ENCODE peak calls at places on chromosomes 13 and 19, in four cellular contexts. One of them, this sample, is unnamed.

GRCh38 chr19:10182847-10183246 is 11.9 kb downstream of the DNMT1 start:
- DNase-seq in esophagus squamous epithelium: no peak
- DNase-seq in brain microvascular endothelial cell: no peak
- DNase-seq in testis: no peak
- DNase-seq in this sample: no peak

GRCh38 chr19:49758292-49758691 is 4.8 kb downstream of the TSKS start:
- DNase-seq in esophagus squamous epithelium: no peak
- DNase-seq in brain microvascular endothelial cell: peak
- DNase-seq in testis: peak
- DNase-seq in this sample: no peak

GRCh38 chr13:39684531-39685137 is 29.2 kb downstream of the COG6 start:
- DNase-seq in esophagus squamous epithelium: no peak
- DNase-seq in brain microvascular endothelial cell: no peak
- DNase-seq in testis: no peak
- DNase-seq in this sample: no peak

GRCh38 chr19:18875726-18876125 is 20.2 kb downstream of the CERS1 start:
- DNase-seq in esophagus squamous epithelium: no peak
- DNase-seq in brain microvascular endothelial cell: no peak
- DNase-seq in testis: no peak
- DNase-seq in this sample: no peak

GRCh38 chr13:60431108-60431700 is 34.2 kb downstream of the TDRD3 start:
- DNase-seq in esophagus squamous epithelium: no peak
- DNase-seq in brain microvascular endothelial cell: peak
- DNase-seq in testis: no peak
- DNase-seq in this sample: no peak

GRCh38 chr13:19845758-19846157 is 17.7 kb downstream of the ZMYM5 start:
- DNase-seq in esophagus squamous epithelium: no peak
- DNase-seq in brain microvascular endothelial cell: peak
- DNase-seq in testis: no peak
- DNase-seq in this sample: no peak

GRCh38 chr13:33123066-33123940 is 107.1 kb downstream of the KL start:
- DNase-seq in esophagus squamous epithelium: no peak
- DNase-seq in brain microvascular endothelial cell: no peak
- DNase-seq in testis: peak
- DNase-seq in this sample: no peak

GRCh38 chr19:6736917-6737283 is 480 bp downstream of the GPR108 start:
- DNase-seq in esophagus squamous epithelium: no peak
- DNase-seq in brain microvascular endothelial cell: no peak
- DNase-seq in testis: no peak
- DNase-seq in this sample: no peak

GRCh38 chr13:99756281-99756680 is 215.3 kb downstream of the ZIC5 start:
- DNase-seq in esophagus squamous epithelium: no peak
- DNase-seq in brain microvascular endothelial cell: no peak
- DNase-seq in testis: no peak
- DNase-seq in this sample: no peak

GRCh38 chr19:31408460-31409124 is 59.4 kb upstream of the TSHZ3 start:
- DNase-seq in esophagus squamous epithelium: no peak
- DNase-seq in brain microvascular endothelial cell: peak
- DNase-seq in testis: no peak
- DNase-seq in this sample: no peak

GRCh38 chr19:17339088-17339741 is 1.9 kb downstream of the GTPBP3 start:
- DNase-seq in esophagus squamous epithelium: no peak
- DNase-seq in brain microvascular endothelial cell: no peak
- DNase-seq in testis: no peak
- DNase-seq in this sample: no peak

GRCh38 chr19:55275851-55276719 is 3.8 kb downstream of the HSPBP1 start:
- DNase-seq in esophagus squamous epithelium: no peak
- DNase-seq in brain microvascular endothelial cell: no peak
- DNase-seq in testis: no peak
- DNase-seq in this sample: no peak

GRCh38 chr13:97108535-97108910 is 113.6 kb upstream of the MBNL2 start:
- DNase-seq in esophagus squamous epithelium: no peak
- DNase-seq in brain microvascular endothelial cell: peak
- DNase-seq in testis: no peak
- DNase-seq in this sample: no peak

GRCh38 chr19:48064509-48064908 is 20.6 kb upstream of the CABP5 start:
- DNase-seq in esophagus squamous epithelium: no peak
- DNase-seq in brain microvascular endothelial cell: peak
- DNase-seq in testis: no peak
- DNase-seq in this sample: no peak

GRCh38 chr13:37138169-37138568 is 32.7 kb upstream of the CSNK1A1L start:
- DNase-seq in esophagus squamous epithelium: no peak
- DNase-seq in brain microvascular endothelial cell: peak
- DNase-seq in testis: no peak
- DNase-seq in this sample: no peak

GRCh38 chr13:52779028-52779612 is 39.5 kb upstream of the CNMD start:
- DNase-seq in esophagus squamous epithelium: no peak
- DNase-seq in brain microvascular endothelial cell: no peak
- DNase-seq in testis: no peak
- DNase-seq in this sample: no peak
- H3K27ac ChIP-seq in esophagus squamous epithelium: no peak
- H3K27ac ChIP-seq in brain microvascular endothelial cell: no peak
- H3K27ac ChIP-seq in testis: no peak
- H3K27ac ChIP-seq in this sample: peak

DNA sequence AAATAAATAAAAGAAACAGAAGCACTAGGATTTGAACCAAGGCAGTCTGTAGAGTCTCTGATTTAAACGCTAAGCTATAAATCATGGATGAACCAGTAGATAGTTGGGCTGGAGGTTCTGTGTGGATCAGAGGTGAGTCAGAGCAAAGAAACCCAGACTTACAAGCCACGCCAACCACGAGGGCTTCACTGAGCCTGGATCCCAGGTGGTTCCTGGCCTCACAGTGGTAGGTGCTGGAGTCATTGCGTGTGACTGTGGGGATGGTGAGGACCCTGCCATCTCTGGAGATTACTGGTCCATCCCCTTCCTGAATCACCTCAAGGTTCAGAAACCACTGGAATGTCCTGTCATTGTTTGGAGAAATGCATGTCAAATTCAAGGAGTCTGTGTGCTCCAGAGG is 19.3 kb upstream of the CEACAM20 start:
- DNase-seq in esophagus squamous epithelium: no peak
- DNase-seq in brain microvascular endothelial cell: peak
- DNase-seq in testis: no peak
- DNase-seq in this sample: no peak
- H3K27ac ChIP-seq in esophagus squamous epithelium: no peak
- H3K27ac ChIP-seq in brain microvascular endothelial cell: no peak
- H3K27ac ChIP-seq in testis: no peak
- H3K27ac ChIP-seq in this sample: no peak

GRCh38 chr13:43815204-43815603 is 28.4 kb upstream of the ENOX1 start:
- DNase-seq in esophagus squamous epithelium: no peak
- DNase-seq in brain microvascular endothelial cell: peak
- DNase-seq in testis: peak
- DNase-seq in this sample: no peak
- H3K27ac ChIP-seq in esophagus squamous epithelium: no peak
- H3K27ac ChIP-seq in brain microvascular endothelial cell: peak
- H3K27ac ChIP-seq in testis: no peak
- H3K27ac ChIP-seq in this sample: peak

GRCh38 chr13:110398564-110399507 is 91.8 kb downstream of the COL4A2 start:
- DNase-seq in esophagus squamous epithelium: no peak
- DNase-seq in brain microvascular endothelial cell: no peak
- DNase-seq in testis: no peak
- DNase-seq in this sample: no peak

GRCh38 chr13:110402301-110403069 is 95.4 kb downstream of the COL4A2 start:
- DNase-seq in esophagus squamous epithelium: no peak
- DNase-seq in brain microvascular endothelial cell: no peak
- DNase-seq in testis: no peak
- DNase-seq in this sample: no peak

GRCh38 chr13:110400786-110401533 is 93.9 kb downstream of the COL4A2 start:
- DNase-seq in esophagus squamous epithelium: no peak
- DNase-seq in brain microvascular endothelial cell: no peak
- DNase-seq in testis: no peak
- DNase-seq in this sample: no peak

GRCh38 chr13:110397445-110397844 is 90.4 kb downstream of the COL4A2 start:
- DNase-seq in esophagus squamous epithelium: no peak
- DNase-seq in brain microvascular endothelial cell: no peak
- DNase-seq in testis: no peak
- DNase-seq in this sample: peak

DNA sequence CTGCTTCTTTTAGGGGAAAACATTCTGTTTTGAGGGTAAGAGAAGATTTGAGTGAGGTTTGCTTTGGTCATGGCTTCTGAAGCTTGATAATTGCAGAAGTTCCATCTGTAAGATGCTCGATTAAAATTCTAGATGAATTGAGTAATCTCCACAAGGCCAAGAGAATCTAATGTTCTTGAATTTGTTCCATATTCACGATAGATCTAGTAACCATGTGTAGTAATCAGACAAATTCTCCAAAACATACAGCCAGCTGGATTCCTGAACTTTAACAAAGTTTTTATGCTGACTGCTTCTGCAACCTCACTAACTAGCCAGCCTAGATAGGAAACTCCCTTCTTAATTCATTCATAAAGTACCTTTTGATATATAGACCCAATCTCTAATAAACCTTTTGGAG is 92.7 kb downstream of the COL4A2 start:
- DNase-seq in esophagus squamous epithelium: no peak
- DNase-seq in brain microvascular endothelial cell: no peak
- DNase-seq in testis: no peak
- DNase-seq in this sample: no peak
- H3K27ac ChIP-seq in esophagus squamous epithelium: peak
- H3K27ac ChIP-seq in brain microvascular endothelial cell: peak
- H3K27ac ChIP-seq in testis: peak
- H3K27ac ChIP-seq in this sample: no peak

GRCh38 chr19:39125554-39126311 is at the start of gene PAK4:
- DNase-seq in esophagus squamous epithelium: peak
- DNase-seq in brain microvascular endothelial cell: peak
- DNase-seq in testis: peak
- DNase-seq in this sample: peak

GRCh38 chr19:39126312-39126561 is 651 bp downstream of the PAK4 start:
- DNase-seq in esophagus squamous epithelium: no peak
- DNase-seq in brain microvascular endothelial cell: no peak
- DNase-seq in testis: no peak
- DNase-seq in this sample: no peak

GRCh38 chr19:39127812-39128510 is 2.4 kb downstream of the PAK4 start:
- DNase-seq in esophagus squamous epithelium: no peak
- DNase-seq in brain microvascular endothelial cell: no peak
- DNase-seq in testis: no peak
- DNase-seq in this sample: no peak

GRCh38 chr19:39125199-39125553 is 410 bp upstream of the PAK4 start:
- DNase-seq in esophagus squamous epithelium: no peak
- DNase-seq in brain microvascular endothelial cell: no peak
- DNase-seq in testis: no peak
- DNase-seq in this sample: no peak

DNA sequence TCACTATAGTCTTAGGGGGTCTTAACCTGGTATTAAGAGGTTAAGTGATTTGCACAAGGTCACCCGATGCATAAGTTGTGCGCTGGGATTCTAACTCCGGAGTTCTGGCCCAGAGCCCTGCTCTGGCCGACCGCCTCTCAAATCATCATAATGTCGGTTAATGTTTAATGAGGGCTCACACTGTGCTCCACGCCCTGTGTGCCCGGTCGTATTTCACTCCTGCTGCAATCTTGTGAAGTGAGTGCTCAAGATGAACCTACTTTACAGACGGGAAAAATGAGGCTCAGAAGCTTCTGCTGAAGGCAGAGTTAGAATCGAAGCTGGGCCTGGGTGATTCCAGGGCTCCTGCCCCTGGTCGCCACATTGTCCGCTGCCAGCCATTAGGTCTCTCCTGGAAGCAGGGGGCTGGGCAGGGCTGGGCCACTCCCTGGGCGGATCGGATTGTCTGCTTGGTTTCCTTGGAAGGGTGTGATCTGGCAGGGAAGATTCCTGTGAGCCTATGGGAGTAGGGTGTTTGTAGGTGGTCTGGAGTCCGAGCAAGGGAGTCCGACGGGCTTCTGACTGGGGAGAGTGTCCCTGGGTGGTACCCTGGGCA is 1.1 kb downstream of the PAK4 start:
- DNase-seq in esophagus squamous epithelium: no peak
- DNase-seq in brain microvascular endothelial cell: no peak
- DNase-seq in testis: peak
- DNase-seq in this sample: no peak
- H3K27ac ChIP-seq in esophagus squamous epithelium: peak
- H3K27ac ChIP-seq in brain microvascular endothelial cell: no peak
- H3K27ac ChIP-seq in testis: peak
- H3K27ac ChIP-seq in this sample: peak

GRCh38 chr19:13027557-13027956 is 32.3 kb downstream of the NFIX start:
- DNase-seq in esophagus squamous epithelium: no peak
- DNase-seq in brain microvascular endothelial cell: no peak
- DNase-seq in testis: no peak
- DNase-seq in this sample: no peak
- H3K27ac ChIP-seq in esophagus squamous epithelium: peak
- H3K27ac ChIP-seq in brain microvascular endothelial cell: no peak
- H3K27ac ChIP-seq in testis: peak
- H3K27ac ChIP-seq in this sample: peak